ENCODE peak calls at places on chromosomes 7 and 10, in ten cellular contexts. E, T, L, F, B, N, A, J, V and Y are unnamed samples.

GRCh38 chr7:87075671-87076404 is 16.4 kb upstream of the ELAPOR2 start:
- DNase-seq in A (no peak), V (no peak), F (no peak), B (no peak), J (no peak), T (no peak), N (no peak), E (no peak), L (no peak), Y (no peak)

GRCh38 chr10:95785942-95786669 is 30.1 kb downstream of the ENTPD1 start:
- DNase-seq in V (no peak), N (no peak), B (no peak), F (no peak), L (no peak), E (no peak), T (no peak), J (no peak), A (no peak), Y (no peak)

GRCh38 chr7:139095194-139095659 is 14.3 kb downstream of the ZC3HAV1 start:
- DNase-seq in E (no peak), L (no peak), V (no peak), J (no peak), F (no peak), N (peak), B (peak), T (no peak), A (no peak), Y (no peak)

GRCh38 chr10:69880301-69881081 is 78.8 kb downstream of the COL13A1 start:
- DNase-seq in F (no peak), L (no peak), T (no peak), B (no peak), J (no peak), A (no peak), N (no peak), V (no peak), E (peak), Y (no peak)

GRCh38 chr10:5589071-5589962 is 64.6 kb downstream of the CALML3 start:
- DNase-seq in L (no peak), V (no peak), T (no peak), J (no peak), A (no peak), E (no peak), F (no peak), B (peak), N (no peak), Y (no peak)

GRCh38 chr10:69842020-69842419 is 40.3 kb downstream of the COL13A1 start:
- DNase-seq in E (no peak), B (no peak), T (no peak), V (no peak), N (no peak), J (no peak), F (no peak), L (no peak), A (no peak), Y (no peak)

GRCh38 chr10:72292223-72292691 is 18.5 kb downstream of the DDIT4 start:
- DNase-seq in T (peak), A (no peak), F (peak), J (no peak), L (peak), E (no peak), N (no peak), B (no peak), V (no peak), Y (no peak)

GRCh38 chr10:132187421-132188138 is 832 bp downstream of the DPYSL4 start:
- DNase-seq in N (no peak), A (no peak), L (no peak), B (no peak), F (no peak), T (no peak), J (no peak), V (no peak), E (no peak), Y (peak)

GRCh38 chr10:95312264-95312663 is 21.5 kb upstream of the PDLIM1 start:
- DNase-seq in V (no peak), J (peak), T (no peak), B (no peak), F (no peak), A (no peak), L (peak), E (no peak), N (no peak), Y (no peak)

GRCh38 chr10:73653701-73654100 is 2.1 kb downstream of the SYNPO2L start:
- DNase-seq in A (peak), L (no peak), B (no peak), E (no peak), N (no peak), J (peak), V (peak), F (no peak), T (peak), Y (peak)

GRCh38 chr10:20944789-20945502 is 47.8 kb upstream of the NEBL start:
- DNase-seq in A (no peak), L (no peak), N (no peak), F (no peak), V (no peak), B (no peak), E (no peak), J (no peak), T (no peak), Y (no peak)

GRCh38 chr7:23357190-23358093 is 58.3 kb downstream of the MALSU1 start:
- DNase-seq in N (no peak), J (peak), E (no peak), V (peak), F (peak), A (no peak), B (no peak), T (peak), L (peak), Y (peak)

GRCh38 chr7:12884856-12885440 is 197.5 kb downstream of the ARL4A start:
- DNase-seq in J (peak), T (no peak), E (no peak), F (no peak), V (peak), N (no peak), L (peak), B (no peak), A (no peak), Y (peak)

GRCh38 chr10:123614888-123615287 is 51.3 kb upstream of the GPR26 start:
- DNase-seq in A (peak), V (peak), T (peak), E (peak), B (no peak), N (peak), L (peak), F (peak), J (peak), Y (peak)

GRCh38 chr10:62199584-62199983 is 69.1 kb downstream of the RTKN2 start:
- DNase-seq in F (peak), E (no peak), A (no peak), B (no peak), J (no peak), N (no peak), L (no peak), T (no peak), V (no peak), Y (no peak)

GRCh38 chr7:13871008-13871407 is 118.5 kb downstream of the ETV1 start:
- DNase-seq in N (no peak), L (no peak), T (no peak), J (no peak), B (no peak), F (no peak), V (no peak), A (no peak), E (no peak), Y (no peak)

GRCh38 chr10:105192146-105192545 is 551.1 kb downstream of the SORCS3 start:
- DNase-seq in J (no peak), N (no peak), A (no peak), V (no peak), F (peak), E (no peak), B (no peak), L (no peak), T (no peak), Y (no peak)

GRCh38 chr10:111085690-111086353 is 9.0 kb downstream of the ADRA2A start:
- DNase-seq in F (no peak), A (no peak), T (no peak), N (no peak), V (no peak), E (peak), B (no peak), L (no peak), J (no peak), Y (no peak)

GRCh38 chr7:85529831-85530230 is 343.0 kb upstream of the SEMA3D start:
- DNase-seq in T (no peak), F (no peak), E (no peak), J (peak), B (no peak), N (no peak), A (peak), V (peak), L (peak), Y (peak)

GRCh38 chr7:115417662-115418061 is 495.8 kb downstream of the MDFIC start:
- DNase-seq in E (no peak), T (no peak), J (no peak), L (no peak), B (no peak), V (no peak), A (no peak), N (no peak), F (no peak), Y (no peak)

DNA sequence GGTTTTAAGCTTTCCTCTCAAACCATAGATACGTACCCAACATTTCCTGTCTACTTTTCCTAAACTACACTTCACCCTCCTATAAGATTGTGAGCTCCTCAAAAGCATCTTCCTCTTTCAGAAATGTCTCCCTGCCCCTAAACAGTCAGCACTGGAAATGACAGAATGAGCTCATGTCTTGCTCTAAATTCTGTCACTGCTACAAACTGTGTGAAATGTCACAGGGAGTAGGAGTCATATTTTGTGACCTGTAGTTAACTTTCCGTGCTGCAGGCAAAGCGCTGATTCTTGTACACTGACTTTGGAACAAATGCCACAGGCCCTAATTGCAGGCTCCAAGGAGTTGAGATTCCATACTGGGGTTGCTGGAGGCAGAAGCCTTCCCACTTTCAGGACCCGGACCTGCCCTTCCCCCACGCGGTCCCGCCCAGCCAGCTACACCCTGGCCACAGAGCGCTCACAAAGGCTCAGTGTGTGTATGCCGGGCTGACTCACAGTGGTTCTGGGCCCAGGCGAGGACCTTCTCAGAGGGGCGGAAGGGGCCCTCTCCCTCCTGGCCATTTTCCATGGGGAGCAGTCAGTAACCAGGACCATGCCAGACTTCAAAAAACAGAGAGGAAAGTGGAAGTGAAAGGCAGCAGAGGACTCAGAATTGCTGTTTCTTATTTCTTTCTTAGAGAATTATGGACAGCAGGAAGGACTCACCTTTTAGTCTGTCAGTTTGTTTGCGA is 24.1 kb downstream of the SCD start:
- DNase-seq in V (peak), N (peak), B (peak), L (peak), E (peak), F (peak), T (peak), A (peak), J (peak), Y (peak)
- H3K4me3 ChIP-seq in V (no peak), N (no peak), B (no peak), L (no peak), E (no peak), F (no peak), T (peak), A (no peak), J (no peak), Y (no peak)

DNA sequence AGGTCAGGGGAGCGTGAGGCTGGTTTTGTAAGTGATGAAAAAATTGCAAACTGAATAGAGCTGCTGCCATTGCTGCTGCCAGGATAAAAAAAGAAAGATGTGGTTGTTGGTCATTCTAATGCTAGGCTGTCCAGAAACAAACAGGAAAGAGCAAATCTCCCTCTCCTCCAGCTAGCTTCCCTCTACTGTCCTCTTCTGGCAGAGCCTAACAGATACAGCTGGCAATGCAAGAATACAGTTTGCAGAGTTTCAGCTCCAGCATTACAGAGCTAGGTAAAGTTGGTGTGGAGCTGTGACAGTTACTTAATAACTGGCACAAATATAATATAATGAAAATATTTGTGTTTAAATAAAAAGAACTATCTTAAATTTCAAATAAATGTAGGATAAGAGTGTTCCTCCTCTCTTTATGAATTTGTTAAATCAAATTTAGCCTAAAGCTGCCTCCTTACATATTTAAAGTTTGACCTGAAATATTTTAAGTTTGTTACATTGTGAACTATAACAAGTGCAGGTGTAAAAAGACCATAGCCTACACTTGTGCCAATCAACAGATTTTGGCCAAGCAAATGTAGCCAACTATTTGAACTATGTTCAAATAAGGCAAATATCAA is 407.7 kb downstream of the SH2D4B start:
- DNase-seq in V (no peak), E (no peak), L (no peak), F (peak), J (no peak), T (peak), A (no peak), B (no peak), N (no peak), Y (no peak)
- TF ChIP-seq CTCF in V (peak), E (no peak), L (no peak), F (peak), J (peak), T (no peak), A (no peak), B (no peak), N (peak), Y (no peak)

DNA sequence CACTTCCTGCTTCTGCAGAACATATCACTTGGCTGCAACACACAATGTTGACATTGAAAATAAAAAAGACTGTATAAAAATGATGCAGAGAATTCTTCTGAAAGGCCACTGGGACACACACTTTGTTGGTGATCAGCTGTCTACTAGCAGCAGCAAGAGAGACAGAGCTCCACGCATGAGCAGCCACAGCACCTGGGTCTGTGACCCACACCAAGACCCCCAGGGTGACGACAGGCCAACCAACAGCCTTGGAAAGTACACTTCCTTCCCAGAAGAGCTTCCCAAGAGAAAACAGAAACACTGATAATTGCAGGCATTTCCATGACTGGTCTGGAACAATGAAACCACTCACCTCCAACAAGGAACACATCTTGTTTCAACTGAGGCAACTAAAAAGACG is 239.0 kb downstream of the DIP2C start:
- DNase-seq in V (no peak), L (no peak), T (no peak), B (no peak), A (no peak), J (no peak), E (peak), N (no peak), F (no peak), Y (no peak)
- H3K4me3 ChIP-seq in V (no peak), L (no peak), T (no peak), B (no peak), A (no peak), J (no peak), E (no peak), N (no peak), F (no peak), Y (no peak)

GRCh38 chr10:90530526-90530925 is 327.3 kb downstream of the HTR7 start:
- DNase-seq in E (no peak), L (peak), B (no peak), A (peak), J (no peak), F (no peak), V (no peak), N (no peak), T (no peak), Y (no peak)
- TF ChIP-seq CTCF in E (no peak), L (no peak), B (no peak), A (no peak), J (no peak), F (no peak), V (no peak), N (no peak), T (no peak), Y (no peak)

GRCh38 chr10:87658858-87659555 is 671 bp upstream of the PAPSS2 start:
- DNase-seq in N (no peak), E (no peak), A (no peak), T (peak), F (no peak), V (peak), J (peak), B (no peak), L (no peak), Y (no peak)

GRCh38 chr10:87664276-87664687 is 4.6 kb downstream of the PAPSS2 start:
- DNase-seq in N (no peak), T (no peak), F (no peak), E (no peak), V (no peak), B (no peak), J (no peak), A (no peak), L (peak), Y (no peak)

GRCh38 chr10:87659571-87660483 is at the start of gene PAPSS2:
- DNase-seq in V (peak), N (peak), J (peak), T (peak), A (peak), F (peak), B (peak), L (peak), E (peak), Y (peak)

GRCh38 chr10:87660484-87661133 is 931 bp downstream of the PAPSS2 start:
- DNase-seq in L (peak), V (peak), T (peak), B (no peak), E (peak), F (peak), J (peak), A (peak), N (peak), Y (peak)

DNA sequence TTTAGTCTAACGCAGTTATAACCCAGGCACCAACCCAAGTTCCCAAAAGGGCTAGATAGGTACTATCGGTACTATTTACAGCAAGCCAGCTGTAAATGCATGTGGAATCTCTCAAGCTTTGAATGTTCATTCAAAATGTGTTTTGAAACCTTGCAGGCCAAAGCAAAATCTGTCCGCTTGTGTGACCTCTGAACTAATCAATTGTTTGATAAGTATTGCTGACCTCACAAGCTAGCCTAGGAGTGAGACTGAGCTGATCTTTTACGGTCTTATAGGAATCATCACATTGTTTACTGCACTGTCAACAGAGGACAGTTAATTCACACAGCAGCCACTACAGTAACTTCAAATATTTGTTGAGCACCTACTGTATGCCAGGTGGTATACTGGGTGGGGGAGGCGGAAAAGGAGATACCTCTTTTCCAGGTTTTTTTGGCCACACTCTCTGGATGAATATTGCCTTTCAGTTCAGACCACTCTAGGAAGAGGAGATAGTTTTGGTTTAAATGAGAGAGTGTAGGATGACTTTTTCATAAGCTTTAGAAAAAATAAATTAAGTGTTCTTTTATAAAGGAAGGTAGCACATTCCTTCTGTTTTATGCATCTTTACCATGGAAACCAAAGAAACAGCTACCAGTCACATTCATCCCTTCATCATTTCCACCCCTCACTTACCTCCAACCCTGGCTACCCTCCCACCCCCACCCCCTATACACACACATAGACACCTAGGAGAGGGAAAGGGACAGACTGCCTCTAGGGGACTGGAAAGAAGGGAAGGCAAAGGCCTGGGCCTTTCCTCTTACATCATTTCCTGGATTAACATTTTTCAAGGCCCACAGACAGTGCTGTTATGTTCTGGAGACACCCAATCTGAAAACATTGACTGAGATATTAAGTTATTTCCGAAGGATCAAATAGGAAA is 2.4 kb downstream of the PAPSS2 start:
- DNase-seq in J (peak), B (no peak), L (no peak), N (no peak), T (peak), E (no peak), F (no peak), A (peak), V (peak), Y (no peak)
- H3K4me3 ChIP-seq in J (peak), B (no peak), L (peak), N (peak), T (no peak), E (no peak), F (no peak), A (peak), V (no peak), Y (peak)

GRCh38 chr10:44386546-44387052 is 1.7 kb upstream of the CXCL12 start:
- DNase-seq in A (peak), F (no peak), V (peak), T (peak), L (peak), E (peak), B (peak), J (peak), N (peak), Y (peak)
- TF ChIP-seq CTCF in A (peak), F (peak), V (peak), T (peak), L (peak), E (peak), B (peak), J (peak), N (peak), Y (peak)

DNA sequence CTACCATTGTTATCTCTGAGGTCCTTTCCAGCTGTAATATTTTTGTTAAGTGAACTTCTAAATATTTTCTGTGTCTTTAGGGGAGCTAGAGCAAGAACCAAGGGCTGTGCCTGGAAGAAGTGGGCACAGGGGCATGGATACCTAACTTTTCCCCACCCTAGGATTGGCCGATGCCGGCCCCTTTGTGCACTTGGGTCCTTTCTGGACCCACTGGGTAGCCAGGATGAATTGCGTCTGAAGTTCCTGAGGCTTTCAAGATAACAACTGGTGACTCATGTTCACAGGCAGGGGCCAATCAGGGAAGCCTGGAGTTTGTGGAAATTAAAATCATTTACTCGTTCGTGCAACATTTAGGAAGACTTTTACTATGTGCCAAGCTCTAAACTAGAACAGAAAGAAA is 758 bp downstream of the DPCD start:
- DNase-seq in L (peak), F (peak), E (no peak), J (peak), B (peak), N (no peak), V (peak), A (peak), T (no peak), Y (no peak)
- H3K4me3 ChIP-seq in L (peak), F (peak), E (peak), J (peak), B (peak), N (peak), V (peak), A (peak), T (peak), Y (peak)

GRCh38 chr7:104416866-104417393 is 88.5 kb downstream of the LHFPL3 start:
- DNase-seq in B (no peak), T (no peak), V (no peak), L (no peak), F (no peak), J (no peak), A (no peak), E (no peak), N (no peak), Y (no peak)
- TF ChIP-seq CTCF in B (no peak), T (no peak), V (no peak), L (no peak), F (no peak), J (no peak), A (no peak), E (no peak), N (no peak), Y (no peak)